ENCODE peak calls at places on chromosomes 3 and 15, in five cellular contexts. One of them, this sample, is unnamed.

GRCh38 chr3:142523921-142524566 is 54.5 kb downstream of the ATR start:
- DNase-seq in foreskin fibroblast: no peak
- DNase-seq in lower leg skin: no peak
- DNase-seq in cardiac fibroblast: no peak
- DNase-seq in fibroblast of mammary gland: no peak
- DNase-seq in this sample: no peak

GRCh38 chr3:196193738-196194541 is 17.3 kb downstream of the ZDHHC19 start:
- DNase-seq in foreskin fibroblast: no peak
- DNase-seq in lower leg skin: no peak
- DNase-seq in cardiac fibroblast: no peak
- DNase-seq in fibroblast of mammary gland: no peak
- DNase-seq in this sample: no peak

GRCh38 chr3:172111163-172111562 is 71.8 kb downstream of the FNDC3B start:
- DNase-seq in foreskin fibroblast: no peak
- DNase-seq in lower leg skin: no peak
- DNase-seq in cardiac fibroblast: no peak
- DNase-seq in fibroblast of mammary gland: no peak
- DNase-seq in this sample: no peak

GRCh38 chr3:42443292-42443691 is 32.9 kb upstream of the LYZL4 start:
- DNase-seq in foreskin fibroblast: no peak
- DNase-seq in lower leg skin: no peak
- DNase-seq in cardiac fibroblast: no peak
- DNase-seq in fibroblast of mammary gland: no peak
- DNase-seq in this sample: no peak

GRCh38 chr15:39466428-39466827 is 114.5 kb upstream of the THBS1 start:
- DNase-seq in foreskin fibroblast: peak; percentile 98
- DNase-seq in lower leg skin: no peak
- DNase-seq in cardiac fibroblast: no peak
- DNase-seq in fibroblast of mammary gland: peak; percentile 79
- DNase-seq in this sample: no peak

GRCh38 chr3:38054166-38054991 is 15.4 kb downstream of the DLEC1 start:
- DNase-seq in foreskin fibroblast: no peak
- DNase-seq in lower leg skin: no peak
- DNase-seq in cardiac fibroblast: no peak
- DNase-seq in fibroblast of mammary gland: no peak
- DNase-seq in this sample: no peak

GRCh38 chr15:36109943-36110658 is 469.3 kb upstream of the CDIN1 start:
- DNase-seq in foreskin fibroblast: peak; percentile 63
- DNase-seq in lower leg skin: no peak
- DNase-seq in cardiac fibroblast: peak; percentile 58
- DNase-seq in fibroblast of mammary gland: peak; percentile 91
- DNase-seq in this sample: no peak

GRCh38 chr3:17442332-17443049 is 299.9 kb downstream of the TBC1D5 start:
- DNase-seq in foreskin fibroblast: no peak
- DNase-seq in lower leg skin: no peak
- DNase-seq in cardiac fibroblast: peak; percentile 32
- DNase-seq in fibroblast of mammary gland: peak; percentile 51
- DNase-seq in this sample: no peak

GRCh38 chr3:106560451-106560966 is 691.7 kb upstream of the CBLB start:
- DNase-seq in foreskin fibroblast: peak; percentile 67
- DNase-seq in lower leg skin: no peak
- DNase-seq in cardiac fibroblast: peak; percentile 98
- DNase-seq in fibroblast of mammary gland: peak; percentile 95
- DNase-seq in this sample: no peak

GRCh38 chr3:121567649-121568048 is at the start of gene ARGFX:
- DNase-seq in foreskin fibroblast: no peak
- DNase-seq in lower leg skin: no peak
- DNase-seq in cardiac fibroblast: no peak
- DNase-seq in fibroblast of mammary gland: no peak
- DNase-seq in this sample: no peak

GRCh38 chr3:174204765-174205164 is 654.4 kb upstream of the NAALADL2 start:
- DNase-seq in foreskin fibroblast: no peak
- DNase-seq in lower leg skin: no peak
- DNase-seq in cardiac fibroblast: no peak
- DNase-seq in fibroblast of mammary gland: no peak
- DNase-seq in this sample: no peak

GRCh38 chr3:106176734-106177133 is 307.9 kb upstream of the CBLB start:
- DNase-seq in foreskin fibroblast: no peak
- DNase-seq in lower leg skin: no peak
- DNase-seq in cardiac fibroblast: peak; percentile 21
- DNase-seq in fibroblast of mammary gland: peak; percentile 12
- DNase-seq in this sample: no peak

GRCh38 chr3:132326251-132326650 is 9.0 kb downstream of the ACP3 start:
- DNase-seq in foreskin fibroblast: no peak
- DNase-seq in lower leg skin: no peak
- DNase-seq in cardiac fibroblast: no peak
- DNase-seq in fibroblast of mammary gland: no peak
- DNase-seq in this sample: no peak

GRCh38 chr3:89654031-89654430 is 546.6 kb downstream of the EPHA3 start:
- DNase-seq in foreskin fibroblast: no peak
- DNase-seq in lower leg skin: no peak
- DNase-seq in cardiac fibroblast: no peak
- DNase-seq in fibroblast of mammary gland: no peak
- DNase-seq in this sample: no peak

GRCh38 chr3:46127503-46127902 is 80.6 kb downstream of the CCR1 start:
- DNase-seq in foreskin fibroblast: peak; percentile 73
- DNase-seq in lower leg skin: no peak
- DNase-seq in cardiac fibroblast: peak; percentile 93
- DNase-seq in fibroblast of mammary gland: peak; percentile 83
- DNase-seq in this sample: no peak

GRCh38 chr3:112776000-112776399 is 70.7 kb downstream of the CD200R1L start:
- DNase-seq in foreskin fibroblast: no peak
- DNase-seq in lower leg skin: no peak
- DNase-seq in cardiac fibroblast: peak; percentile 84
- DNase-seq in fibroblast of mammary gland: peak; percentile 85
- DNase-seq in this sample: no peak

GRCh38 chr3:183317886-183318845 is 65.1 kb downstream of the B3GNT5 start:
- DNase-seq in foreskin fibroblast: no peak
- DNase-seq in lower leg skin: no peak
- DNase-seq in cardiac fibroblast: peak; percentile 70
- DNase-seq in fibroblast of mammary gland: peak; percentile 51
- DNase-seq in this sample: no peak

GRCh38 chr15:66952756-66953522 is 112.5 kb upstream of the SMAD3 start:
- DNase-seq in foreskin fibroblast: no peak
- DNase-seq in lower leg skin: no peak
- DNase-seq in cardiac fibroblast: no peak
- DNase-seq in fibroblast of mammary gland: peak; percentile 15
- DNase-seq in this sample: no peak

GRCh38 chr3:8492744-8493511 is 8.7 kb upstream of the LMCD1 start:
- DNase-seq in foreskin fibroblast: no peak
- DNase-seq in lower leg skin: no peak
- DNase-seq in cardiac fibroblast: peak; percentile 56
- DNase-seq in fibroblast of mammary gland: peak; percentile 55
- DNase-seq in this sample: no peak

GRCh38 chr15:70523634-70524033 is 239.7 kb downstream of the UACA start:
- DNase-seq in foreskin fibroblast: no peak
- DNase-seq in lower leg skin: no peak
- DNase-seq in cardiac fibroblast: no peak
- DNase-seq in fibroblast of mammary gland: no peak
- DNase-seq in this sample: no peak

GRCh38 chr15:89096664-89097063 is 8.4 kb downstream of the ABHD2 start:
- DNase-seq in foreskin fibroblast: peak; percentile 27
- DNase-seq in lower leg skin: no peak
- DNase-seq in cardiac fibroblast: no peak
- DNase-seq in fibroblast of mammary gland: no peak
- DNase-seq in this sample: no peak

GRCh38 chr15:55257014-55257670 is 32.5 kb downstream of the RAB27A start:
- DNase-seq in foreskin fibroblast: no peak
- DNase-seq in lower leg skin: no peak
- DNase-seq in cardiac fibroblast: no peak
- DNase-seq in fibroblast of mammary gland: no peak
- DNase-seq in this sample: no peak

GRCh38 chr3:28345690-28346089 is 2.8 kb upstream of the ZCWPW2 start:
- DNase-seq in foreskin fibroblast: no peak
- DNase-seq in lower leg skin: no peak
- DNase-seq in cardiac fibroblast: no peak
- DNase-seq in fibroblast of mammary gland: no peak
- DNase-seq in this sample: no peak

GRCh38 chr3:46882377-46883015 is 5.0 kb downstream of the PTH1R start:
- DNase-seq in foreskin fibroblast: peak; percentile 20
- DNase-seq in lower leg skin: no peak
- DNase-seq in cardiac fibroblast: no peak
- DNase-seq in fibroblast of mammary gland: peak; percentile 9
- DNase-seq in this sample: no peak

GRCh38 chr15:44490628-44491027 is 46.3 kb upstream of the EIF3J start:
- DNase-seq in foreskin fibroblast: peak; percentile 40
- DNase-seq in lower leg skin: no peak
- DNase-seq in cardiac fibroblast: peak; percentile 44
- DNase-seq in fibroblast of mammary gland: peak; percentile 42
- DNase-seq in this sample: no peak

GRCh38 chr3:179373938-179374337 is 26.4 kb downstream of the MFN1 start:
- DNase-seq in foreskin fibroblast: no peak
- DNase-seq in lower leg skin: no peak
- DNase-seq in cardiac fibroblast: no peak
- DNase-seq in fibroblast of mammary gland: peak; percentile 2
- DNase-seq in this sample: no peak

GRCh38 chr3:150623945-150624344 is 20.8 kb downstream of the SELENOT start:
- DNase-seq in foreskin fibroblast: no peak
- DNase-seq in lower leg skin: no peak
- DNase-seq in cardiac fibroblast: no peak
- DNase-seq in fibroblast of mammary gland: peak; percentile 16
- DNase-seq in this sample: no peak

GRCh38 chr3:148791955-148792354 is 35.7 kb upstream of the CPB1 start:
- DNase-seq in foreskin fibroblast: no peak
- DNase-seq in lower leg skin: no peak
- DNase-seq in cardiac fibroblast: no peak
- DNase-seq in fibroblast of mammary gland: no peak
- DNase-seq in this sample: no peak

GRCh38 chr3:148792540-148792939 is 35.1 kb upstream of the CPB1 start:
- DNase-seq in foreskin fibroblast: no peak
- DNase-seq in lower leg skin: no peak
- DNase-seq in cardiac fibroblast: no peak
- DNase-seq in fibroblast of mammary gland: no peak
- DNase-seq in this sample: no peak

GRCh38 chr3:148790370-148790769 is 37.2 kb upstream of the CPB1 start:
- DNase-seq in foreskin fibroblast: no peak
- DNase-seq in lower leg skin: no peak
- DNase-seq in cardiac fibroblast: no peak
- DNase-seq in fibroblast of mammary gland: no peak
- DNase-seq in this sample: no peak

GRCh38 chr3:148790841-148791240 is 36.8 kb upstream of the CPB1 start:
- DNase-seq in foreskin fibroblast: no peak
- DNase-seq in lower leg skin: peak; percentile 78
- DNase-seq in cardiac fibroblast: peak; percentile 49
- DNase-seq in fibroblast of mammary gland: peak; percentile 46
- DNase-seq in this sample: no peak

GRCh38 chr3:148791296-148791695 is 36.3 kb upstream of the CPB1 start:
- DNase-seq in foreskin fibroblast: no peak
- DNase-seq in lower leg skin: no peak
- DNase-seq in cardiac fibroblast: no peak
- DNase-seq in fibroblast of mammary gland: peak; percentile 18
- DNase-seq in this sample: no peak
- TF ChIP-seq CTCF in foreskin fibroblast: no peak
- TF ChIP-seq CTCF in lower leg skin: no peak
- TF ChIP-seq CTCF in cardiac fibroblast: no peak
- TF ChIP-seq CTCF in fibroblast of mammary gland: no peak
- TF ChIP-seq CTCF in this sample: no peak

GRCh38 chr3:77345009-77345408 is 305.1 kb downstream of the ROBO2 start:
- DNase-seq in foreskin fibroblast: no peak
- DNase-seq in lower leg skin: no peak
- DNase-seq in cardiac fibroblast: no peak
- DNase-seq in fibroblast of mammary gland: no peak
- DNase-seq in this sample: no peak

GRCh38 chr3:77342688-77343087 is 302.8 kb downstream of the ROBO2 start:
- DNase-seq in foreskin fibroblast: no peak
- DNase-seq in lower leg skin: no peak
- DNase-seq in cardiac fibroblast: no peak
- DNase-seq in fibroblast of mammary gland: no peak
- DNase-seq in this sample: no peak

GRCh38 chr3:77348244-77348855 is 308.5 kb downstream of the ROBO2 start:
- DNase-seq in foreskin fibroblast: peak; percentile 12
- DNase-seq in lower leg skin: no peak
- DNase-seq in cardiac fibroblast: peak; percentile 10
- DNase-seq in fibroblast of mammary gland: peak; percentile 15
- DNase-seq in this sample: no peak
- TF ChIP-seq CTCF in foreskin fibroblast: peak; percentile 38
- TF ChIP-seq CTCF in lower leg skin: no peak
- TF ChIP-seq CTCF in cardiac fibroblast: no peak
- TF ChIP-seq CTCF in fibroblast of mammary gland: peak; percentile 13
- TF ChIP-seq CTCF in this sample: peak; percentile 60

DNA sequence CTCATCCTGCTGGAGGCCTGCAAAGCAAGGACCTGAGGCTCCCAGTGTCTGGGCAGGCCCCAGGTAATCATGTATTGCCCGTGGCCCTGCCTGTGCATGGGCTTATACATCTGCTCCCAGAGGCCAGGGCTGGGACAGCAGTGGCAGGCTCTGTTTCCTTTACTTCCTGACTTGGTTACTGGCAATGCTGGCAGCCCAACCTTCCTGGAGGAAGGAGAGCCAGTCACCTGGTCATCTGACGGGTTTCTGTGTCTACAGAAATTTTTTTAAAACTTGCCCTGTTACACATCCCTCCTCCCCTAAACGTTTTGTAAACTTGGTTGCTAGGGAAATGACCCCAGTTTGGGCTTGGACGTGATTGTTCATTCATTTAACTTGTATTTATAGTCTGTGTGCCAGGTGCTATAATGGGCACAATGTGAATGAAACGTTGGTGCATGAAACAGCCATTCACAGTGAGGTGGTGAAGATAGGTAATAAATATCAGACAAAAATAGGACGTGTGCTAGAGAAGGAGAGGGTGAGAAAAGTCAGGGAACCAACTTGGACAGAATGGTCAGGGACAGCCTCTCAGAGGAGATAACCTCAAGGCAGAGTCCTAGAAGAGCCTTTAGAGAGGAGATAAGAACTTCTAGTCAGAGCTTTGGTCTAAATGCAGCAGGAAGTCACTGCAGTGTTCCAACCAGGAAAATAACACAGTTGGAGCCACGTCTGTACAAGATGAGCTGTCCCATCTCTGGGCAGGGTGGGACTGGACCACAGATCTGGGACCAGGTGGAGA is 14.1 kb downstream of the TEX264 start:
- DNase-seq in foreskin fibroblast: no peak
- DNase-seq in lower leg skin: no peak
- DNase-seq in cardiac fibroblast: no peak
- DNase-seq in fibroblast of mammary gland: no peak
- DNase-seq in this sample: no peak
- TF ChIP-seq CTCF in foreskin fibroblast: no peak
- TF ChIP-seq CTCF in lower leg skin: no peak
- TF ChIP-seq CTCF in cardiac fibroblast: no peak
- TF ChIP-seq CTCF in fibroblast of mammary gland: no peak
- TF ChIP-seq CTCF in this sample: no peak

GRCh38 chr3:164380156-164380555 is 698.1 kb downstream of the SI start:
- DNase-seq in foreskin fibroblast: no peak
- DNase-seq in lower leg skin: no peak
- DNase-seq in cardiac fibroblast: no peak
- DNase-seq in fibroblast of mammary gland: no peak
- DNase-seq in this sample: no peak

GRCh38 chr3:164370970-164371369 is 707.3 kb downstream of the SI start:
- DNase-seq in foreskin fibroblast: no peak
- DNase-seq in lower leg skin: no peak
- DNase-seq in cardiac fibroblast: no peak
- DNase-seq in fibroblast of mammary gland: no peak
- DNase-seq in this sample: no peak

GRCh38 chr3:164377466-164377865 is 700.8 kb downstream of the SI start:
- DNase-seq in foreskin fibroblast: no peak
- DNase-seq in lower leg skin: no peak
- DNase-seq in cardiac fibroblast: no peak
- DNase-seq in fibroblast of mammary gland: no peak
- DNase-seq in this sample: no peak

GRCh38 chr3:164375538-164375937 is 702.8 kb downstream of the SI start:
- DNase-seq in foreskin fibroblast: no peak
- DNase-seq in lower leg skin: no peak
- DNase-seq in cardiac fibroblast: no peak
- DNase-seq in fibroblast of mammary gland: peak; percentile 1
- DNase-seq in this sample: no peak

GRCh38 chr3:164375995-164376394 is 702.3 kb downstream of the SI start:
- DNase-seq in foreskin fibroblast: no peak
- DNase-seq in lower leg skin: no peak
- DNase-seq in cardiac fibroblast: no peak
- DNase-seq in fibroblast of mammary gland: peak; percentile 1
- DNase-seq in this sample: no peak
- TF ChIP-seq CTCF in foreskin fibroblast: no peak
- TF ChIP-seq CTCF in lower leg skin: no peak
- TF ChIP-seq CTCF in cardiac fibroblast: no peak
- TF ChIP-seq CTCF in fibroblast of mammary gland: no peak
- TF ChIP-seq CTCF in this sample: no peak